ENCODE peak calls at places on chromosomes 5 and 9, in five cellular contexts. J is HL-60, C is cardiac fibroblast, F is DND-41, R is fibroblast of pulmonary artery. H is an unnamed sample.

GRCh38 chr9:86521936-86522335 is 167.7 kb upstream of the TUT7 start:
- DNase-seq in J (no peak), R (peak; percentile 17), F (no peak), C (peak; percentile 7), H (no peak)

GRCh38 chr9:84691634-84692033 is 22.1 kb downstream of the NTRK2 start:
- DNase-seq in R (no peak), F (no peak), J (no peak), C (no peak), H (no peak)

GRCh38 chr9:129411501-129412175 is 209.3 kb downstream of the C9orf50 start:
- DNase-seq in R (no peak), C (no peak), J (no peak), F (no peak), H (no peak)

GRCh38 chr9:33162721-33163311 is 4.3 kb downstream of the B4GALT1 start:
- DNase-seq in R (peak; percentile 94), F (no peak), J (no peak), C (peak; percentile 93), H (no peak)

GRCh38 chr9:87382902-87383301 is 114.8 kb upstream of the DAPK1 start:
- DNase-seq in R (peak; percentile 83), F (no peak), C (peak; percentile 83), J (no peak), H (no peak)

GRCh38 chr5:159913048-159913447 is 3.2 kb upstream of the ADRA1B start:
- DNase-seq in J (no peak), F (no peak), R (peak; percentile 91), C (peak; percentile 88), H (no peak)

GRCh38 chr5:57828221-57828620 is 345.6 kb upstream of the ACTBL2 start:
- DNase-seq in R (peak; percentile 30), C (no peak), J (no peak), F (no peak), H (no peak)

GRCh38 chr5:15850939-15851341 is 328.7 kb downstream of the MARCHF11 start:
- DNase-seq in J (no peak), F (no peak), R (peak; percentile 31), C (peak; percentile 48), H (no peak)

GRCh38 chr5:2300421-2300820 is 417.7 kb upstream of the IRX4 start:
- DNase-seq in F (no peak), J (no peak), R (no peak), C (no peak), H (no peak)

GRCh38 chr5:2295476-2295875 is 412.8 kb upstream of the IRX4 start:
- DNase-seq in R (no peak), J (no peak), C (no peak), F (no peak), H (no peak)

GRCh38 chr5:2298746-2299145 is 416.0 kb upstream of the IRX4 start:
- DNase-seq in F (no peak), C (no peak), J (no peak), R (no peak), H (no peak)

GRCh38 chr5:2299388-2300220 is 416.9 kb upstream of the IRX4 start:
- DNase-seq in J (no peak), R (no peak), C (no peak), F (no peak), H (no peak)

GRCh38 chr5:2297991-2298390 is 415.3 kb upstream of the IRX4 start:
- DNase-seq in J (no peak), C (no peak), R (no peak), F (no peak), H (no peak)
- H3K4me3 ChIP-seq in J (no peak overlapping the region), C (no peak overlapping the region), R (no peak overlapping the region), F (no peak overlapping the region), H (no peak overlapping the region)

GRCh38 chr5:6482735-6483134 is 34.1 kb downstream of the UBE2QL1 start:
- DNase-seq in R (no peak), J (no peak), C (no peak), F (no peak), H (no peak)
- H3K4me3 ChIP-seq in R (no peak overlapping the region), J (no peak overlapping the region), C (no peak overlapping the region), F (no peak overlapping the region), H (no peak overlapping the region)

GRCh38 chr9:4686112-4686511 is 6.7 kb downstream of the CDC37L1 start:
- DNase-seq in C (no peak), F (no peak), R (no peak), J (no peak), H (no peak)
- H3K4me3 ChIP-seq in C (no peak overlapping the region), F (no peak overlapping the region), R (no peak overlapping the region), J (no peak overlapping the region), H (no peak overlapping the region)

GRCh38 chr9:37564114-37564513 is 12.1 kb downstream of the FBXO10 start:
- DNase-seq in F (no peak), R (no peak), C (no peak), J (no peak), H (no peak)

GRCh38 chr9:37561682-37562081 is 14.5 kb downstream of the FBXO10 start:
- DNase-seq in J (no peak), C (no peak), R (no peak), F (no peak), H (no peak)

GRCh38 chr9:37564931-37565330 is 11.2 kb downstream of the FBXO10 start:
- DNase-seq in F (no peak), J (no peak), C (no peak), R (no peak), H (no peak)

GRCh38 chr9:37566716-37567115 is 9.5 kb downstream of the FBXO10 start:
- DNase-seq in J (no peak), R (no peak), F (no peak), C (no peak), H (no peak)

GRCh38 chr9:37565661-37566618 is 10.2 kb downstream of the FBXO10 start:
- DNase-seq in R (no peak), J (no peak), C (no peak), F (no peak), H (no peak)
- H3K4me3 ChIP-seq in R (no peak overlapping the region), J (no peak overlapping the region), C (no peak overlapping the region), F (no peak overlapping the region), H (no peak overlapping the region)

GRCh38 chr9:93231716-93232115 is 47.8 kb downstream of the WNK2 start:
- DNase-seq in C (no peak), F (no peak), R (no peak), J (no peak), H (no peak)
- H3K4me3 ChIP-seq in C (no peak overlapping the region), F (no peak overlapping the region), R (no peak overlapping the region), J (no peak overlapping the region), H (no peak overlapping the region)

GRCh38 chr5:99105216-99105615 is 176.4 kb upstream of the CHD1 start:
- DNase-seq in J (no peak), R (peak; percentile 24), C (peak; percentile 31), F (no peak), H (no peak)
- H3K4me3 ChIP-seq in J (no peak overlapping the region), R (no peak overlapping the region), C (no peak overlapping the region), F (no peak overlapping the region), H (no peak overlapping the region)

DNA sequence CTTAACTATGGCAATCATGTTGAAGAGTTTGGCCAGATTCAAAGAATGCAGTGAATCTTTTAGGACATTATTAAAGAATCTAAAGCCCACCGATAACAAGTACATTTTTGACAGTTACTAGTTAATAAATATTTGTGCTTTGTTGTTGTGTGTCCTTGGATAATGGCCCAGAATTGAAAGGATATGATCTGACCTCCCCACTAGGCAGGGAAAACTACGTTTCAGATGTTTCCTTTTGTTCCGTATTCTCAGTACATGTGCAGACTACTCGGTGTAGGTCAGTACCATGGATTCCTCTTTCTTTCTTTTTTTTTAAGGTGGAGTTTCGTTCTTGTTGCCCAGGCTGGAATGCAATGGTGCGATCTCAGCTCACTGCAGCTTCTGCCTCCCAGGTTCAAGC is 46.7 kb downstream of the INIP start:
- DNase-seq in F (no peak), J (no peak), R (no peak), C (no peak), H (no peak)
- H3K4me3 ChIP-seq in F (no peak overlapping the region), J (no peak overlapping the region), R (no peak overlapping the region), C (no peak overlapping the region), H (no peak overlapping the region)

DNA sequence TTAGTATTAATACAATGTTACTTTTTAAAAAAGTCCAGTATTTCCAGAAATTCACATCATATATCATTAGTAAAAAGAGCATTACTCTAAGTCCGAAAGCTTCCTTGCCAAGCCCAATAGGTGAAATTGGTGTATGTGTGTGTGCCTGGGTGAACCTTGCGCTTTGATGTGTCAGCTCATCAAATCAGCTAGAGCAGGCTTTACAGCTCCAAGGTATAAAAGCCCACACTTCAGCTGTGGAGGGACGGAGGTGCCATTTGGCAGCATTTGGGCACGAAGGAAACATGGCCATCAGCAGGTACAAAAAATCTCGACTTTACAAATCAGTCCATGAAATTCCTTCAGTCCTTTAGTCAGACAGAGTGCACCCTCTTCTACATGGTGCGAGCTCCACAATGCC is 76.5 kb upstream of the IL7R start:
- DNase-seq in F (peak; percentile 27), C (no peak), J (no peak), R (no peak), H (no peak)
- H3K4me3 ChIP-seq in F (no peak overlapping the region), C (no peak overlapping the region), J (no peak overlapping the region), R (no peak overlapping the region), H (no peak overlapping the region)

H was measured in Jurkat, Clone E6-1.